ENCODE peak calls at places on chromosome 2, in nine cellular contexts. S is NCI-H1105 treated with DMSO at 0.1 percent for 48 hours; H is GM12865; R is colonic mucosa; Q is NT2/D1; Z is A549; Y is activated T-helper 1 cell treated with Interleukin-2 at 50 U/mL for 16 hours; E is effector memory CD8-positive, alpha-beta T cell; A is germinal center. G is an unnamed sample.

GRCh38 chr2:18399601-18400000 is 160.9 kb downstream of the RDH14 start:
- DNase-seq in Y (no peak), S (no peak), H (no peak), Z (no peak), E (no peak), Q (no peak), R (no peak), A (no peak), G (no peak)

GRCh38 chr2:241584446-241584845 is 25.9 kb downstream of the BOK start:
- DNase-seq in R (no peak), S (no peak), E (no peak), Y (no peak), H (no peak), Q (peak; percentile 25), Z (peak; percentile 29), A (no peak), G (no peak)

GRCh38 chr2:19648583-19648982 is 253.2 kb downstream of the TTC32 start:
- DNase-seq in A (no peak), E (no peak), H (no peak), Y (no peak), Q (no peak), S (no peak), Z (peak; percentile 31), R (no peak), G (no peak)

GRCh38 chr2:180647206-180647605 is 333.2 kb upstream of the UBE2E3 start:
- DNase-seq in Z (no peak), E (no peak), Q (no peak), R (no peak), A (no peak), H (no peak), S (no peak), Y (no peak), G (no peak)

GRCh38 chr2:172336681-172337080 is 90.7 kb upstream of the ITGA6 start:
- DNase-seq in Z (no peak), Q (no peak), H (no peak), A (no peak), R (no peak), Y (no peak), E (no peak), S (no peak), G (no peak)

GRCh38 chr2:237669628-237670351 is 42.4 kb downstream of the LRRFIP1 start:
- DNase-seq in H (peak; percentile 84), A (peak; percentile 36), E (no peak), Q (no peak), Z (no peak), S (peak; percentile 86), Y (no peak), R (peak; percentile 83), G (peak; percentile 72)

GRCh38 chr2:200089756-200090109 is 134.4 kb downstream of the MAIP1 start:
- DNase-seq in E (no peak), Z (no peak), R (no peak), H (no peak), A (no peak), Y (no peak), S (no peak), Q (no peak), G (no peak)

GRCh38 chr2:15642334-15643208 is 50.9 kb downstream of the DDX1 start:
- DNase-seq in S (no peak), A (no peak), H (no peak), Z (no peak), Y (no peak), R (no peak), E (no peak), Q (no peak), G (no peak)

GRCh38 chr2:149597050-149598013 is 9.8 kb upstream of the MMADHC start:
- DNase-seq in Q (peak; percentile 48), R (peak; percentile 56), H (peak; percentile 87), A (peak; percentile 48), S (peak; percentile 78), E (peak; percentile 48), Z (peak; percentile 35), Y (peak; percentile 11), G (peak; percentile 60)

GRCh38 chr2:176852667-176853066 is 359.9 kb upstream of the HNRNPA3 start:
- DNase-seq in Q (peak; percentile 40), R (no peak), Y (no peak), E (peak; percentile 47), H (peak; percentile 40), A (no peak), Z (no peak), S (peak; percentile 45), G (no peak)

GRCh38 chr2:241391892-241392665 is 36.0 kb downstream of the FARP2 start:
- DNase-seq in Q (peak; percentile 20), E (no peak), A (peak; percentile 53), Z (no peak), S (no peak), R (peak; percentile 58), H (peak; percentile 60), Y (no peak), G (no peak)

GRCh38 chr2:154673694-154674093 is 24.8 kb upstream of the KCNJ3 start:
- DNase-seq in R (no peak), S (no peak), Y (no peak), Q (no peak), E (no peak), A (no peak), H (no peak), Z (no peak), G (no peak)

GRCh38 chr2:197710424-197711042 is 5.4 kb downstream of the MARS2 start:
- DNase-seq in H (peak; percentile 77), Y (no peak), Q (no peak), S (no peak), Z (no peak), E (no peak), R (no peak), A (peak; percentile 25), G (no peak)

GRCh38 chr2:38706846-38707345 is 41.0 kb downstream of the GALM start:
- DNase-seq in Z (no peak), R (no peak), H (no peak), Q (no peak), S (no peak), A (no peak), Y (no peak), E (no peak), G (no peak)

GRCh38 chr2:37849908-37850307 is 75.2 kb upstream of the RMDN2 start:
- DNase-seq in Z (no peak), R (no peak), H (no peak), S (no peak), E (no peak), Y (no peak), Q (no peak), A (no peak), G (no peak)

GRCh38 chr2:120791961-120792295 is 56.3 kb downstream of the GLI2 start:
- DNase-seq in Q (no peak), S (no peak), Y (no peak), Z (no peak), E (no peak), R (no peak), H (no peak), A (no peak), G (no peak)

GRCh38 chr2:98816281-98816680 is 85.3 kb upstream of the MGAT4A start:
- DNase-seq in Z (no peak), R (no peak), H (no peak), A (no peak), S (no peak), Q (no peak), E (no peak), Y (no peak), G (no peak)

GRCh38 chr2:10471046-10471571 is 23.0 kb upstream of the ODC1 start:
- DNase-seq in A (no peak), Z (no peak), S (no peak), R (no peak), H (no peak), Y (no peak), Q (no peak), E (no peak), G (no peak)

GRCh38 chr2:7325186-7325585 is 408.0 kb downstream of the RNF144A start:
- DNase-seq in Q (no peak), R (no peak), S (no peak), Y (no peak), E (no peak), A (no peak), Z (no peak), H (no peak), G (no peak)

GRCh38 chr2:128270306-128271185 is 48.1 kb downstream of the HS6ST1 start:
- DNase-seq in Q (no peak), Z (no peak), R (no peak), E (no peak), Y (no peak), A (no peak), S (no peak), H (no peak), G (no peak)

GRCh38 chr2:43224131-43224570 is 2.3 kb downstream of the ZFP36L2 start:
- DNase-seq in H (peak; percentile 84), S (no peak), R (peak; percentile 77), Y (peak; percentile 63), E (peak; percentile 62), A (peak; percentile 61), Z (no peak), Q (peak; percentile 49), G (peak; percentile 66)

GRCh38 chr2:10835052-10835970 is 22.7 kb upstream of the PDIA6 start:
- DNase-seq in Q (peak; percentile 70), H (peak; percentile 75), A (peak; percentile 77), Y (peak; percentile 53), E (peak; percentile 75), Z (peak; percentile 81), S (no peak), R (peak; percentile 94), G (peak; percentile 68)

GRCh38 chr2:137115081-137115713 is 349.9 kb downstream of the THSD7B start:
- DNase-seq in H (no peak), Y (no peak), Q (no peak), Z (no peak), R (no peak), E (no peak), S (no peak), A (no peak), G (no peak)

GRCh38 chr2:128250409-128251025 is 68.2 kb downstream of the HS6ST1 start:
- DNase-seq in R (no peak), A (no peak), E (no peak), Y (no peak), H (no peak), S (no peak), Z (no peak), Q (no peak), G (no peak)

GRCh38 chr2:160222546-160223281 is 22.6 kb upstream of the ITGB6 start:
- DNase-seq in E (no peak), R (peak; percentile 29), Q (no peak), A (no peak), S (no peak), Z (no peak), H (no peak), Y (no peak), G (no peak)

GRCh38 chr2:61253136-61253535 is 91.1 kb downstream of the C2orf74 start:
- DNase-seq in R (no peak), Z (no peak), S (no peak), H (no peak), Y (no peak), A (no peak), Q (no peak), E (no peak), G (no peak)

GRCh38 chr2:132270981-132271546 is 109.3 kb upstream of the ANKRD30BL start:
- DNase-seq in Y (no peak), Z (no peak), E (no peak), A (no peak), S (no peak), Q (no peak), R (no peak), H (no peak), G (no peak)

GRCh38 chr2:68839260-68839833 is 31.9 kb downstream of the BMP10 start:
- DNase-seq in A (no peak), E (peak; percentile 13), R (no peak), Y (no peak), Z (peak; percentile 27), H (peak; percentile 20), Q (no peak), S (no peak), G (no peak)

GRCh38 chr2:138356178-138356577 is 145.4 kb upstream of the SPOPL start:
- DNase-seq in R (no peak), A (no peak), Y (no peak), Z (no peak), Q (no peak), H (no peak), E (no peak), S (no peak), G (no peak)

GRCh38 chr2:120245520-120245835 is 7.2 kb upstream of the RALB start:
- DNase-seq in Z (no peak), A (no peak), H (no peak), Q (no peak), Y (no peak), R (peak; percentile 94), E (no peak), S (no peak), G (no peak)

GRCh38 chr2:64750001-64750816 is 96.5 kb upstream of the SERTAD2 start:
- DNase-seq in S (peak; percentile 6), Y (peak; percentile 16), Q (no peak), H (peak; percentile 46), Z (peak; percentile 53), E (peak; percentile 15), A (peak; percentile 24), R (peak; percentile 70), G (no peak)

G was measured in stimulated activated naive B cell treated with anti-CD40 and anti-IgM and Interleukin-4, amounts not matched to agents 10 μg/mL and 1 μg/mL and 100 μg/mL, for 72 hours.